ENCODE peak calls at places on chromosomes 4 and X, in seven cellular contexts. J is PC-3, Z is right lobe of liver, P is aorta, V is thoracic aorta, H is fibroblast of lung, L is heart right ventricle. Y is an unnamed sample.

GRCh38 chrX:13215729-13216128 is 104.1 kb downstream of the ATXN3L start:
- DNase-seq in Z (no peak), P (no peak), J (peak), H (peak), L (no peak), V (no peak), Y (no peak)

GRCh38 chrX:132592880-132593279 is 104.0 kb upstream of the MBNL3 start:
- DNase-seq in J (no peak), P (no peak), H (no peak), Z (no peak), V (no peak), L (no peak), Y (no peak)

GRCh38 chrX:85113746-85114145 is 110.1 kb downstream of the APOOL start:
- DNase-seq in L (no peak), J (no peak), Z (no peak), H (no peak), P (no peak), V (no peak), Y (no peak)

GRCh38 chrX:56812515-56813105 is 83.6 kb downstream of the NBDY start:
- DNase-seq in V (no peak), H (no peak), J (no peak), Z (no peak), P (no peak), L (no peak), Y (no peak)

GRCh38 chr4:10054571-10055041 is 33.3 kb upstream of the SLC2A9 start:
- DNase-seq in L (no peak), J (no peak), Z (no peak), P (no peak), H (peak), V (no peak), Y (no peak)

GRCh38 chrX:140524556-140524955 is 19.7 kb upstream of the SOX3 start:
- DNase-seq in J (peak), V (no peak), H (peak), P (no peak), Z (no peak), L (no peak), Y (no peak)

GRCh38 chr4:128917781-128918180 is 108.3 kb downstream of the JADE1 start:
- DNase-seq in J (no peak), L (no peak), H (no peak), V (no peak), P (no peak), Z (no peak), Y (no peak)

GRCh38 chr4:152614337-152614736 is 65.5 kb downstream of the TMEM154 start:
- DNase-seq in Z (no peak), P (no peak), J (peak), V (no peak), L (no peak), H (no peak), Y (no peak)

GRCh38 chrX:21745756-21746155 is 12.2 kb downstream of the SMPX start:
- DNase-seq in H (no peak), J (peak), P (no peak), V (no peak), Z (peak), L (peak), Y (no peak)

GRCh38 chrX:154020500-154021115 is 906 bp upstream of the IRAK1 start:
- DNase-seq in V (no peak), L (no peak), P (no peak), J (no peak), Z (no peak), H (no peak), Y (no peak)

GRCh38 chrX:49309401-49309981 is 6.0 kb downstream of the GAGE10 start:
- DNase-seq in L (no peak), V (no peak), J (peak), P (no peak), H (peak), Z (no peak), Y (no peak)

GRCh38 chr4:26861434-26862186 is 969 bp downstream of the STIM2 start:
- DNase-seq in J (peak), L (peak), Z (peak), H (peak), V (no peak), P (peak), Y (peak)

GRCh38 chrX:106894392-106894909 is 8.7 kb downstream of the RIPPLY1 start:
- DNase-seq in V (no peak), Z (peak), J (peak), L (peak), P (no peak), H (peak), Y (no peak)

GRCh38 chr4:17120761-17121160 is 222.3 kb upstream of the LDB2 start:
- DNase-seq in V (no peak), H (no peak), J (no peak), Z (no peak), P (no peak), L (no peak), Y (no peak)

GRCh38 chrX:40912576-40912975 is 172.7 kb upstream of the USP9X start:
- DNase-seq in L (no peak), Z (no peak), V (no peak), J (peak), H (no peak), P (no peak), Y (no peak)

GRCh38 chr4:119559044-119559647 is 69.5 kb downstream of the PDE5A start:
- DNase-seq in J (peak), H (peak), P (no peak), L (no peak), V (no peak), Z (no peak), Y (no peak)

GRCh38 chrX:148902581-148902980 is 402.2 kb downstream of the AFF2 start:
- DNase-seq in J (no peak), H (no peak), V (no peak), L (no peak), Z (no peak), P (no peak), Y (no peak)

GRCh38 chr4:14787894-14788293 is 214.4 kb upstream of the CPEB2 start:
- DNase-seq in Z (no peak), L (no peak), J (peak), H (peak), P (no peak), V (no peak), Y (no peak)

GRCh38 chrX:152904151-152905080 is 6.5 kb downstream of the ZNF185 start:
- DNase-seq in P (peak), L (peak), J (peak), V (no peak), H (peak), Z (peak), Y (no peak)

GRCh38 chr4:12861422-12861821 is 622.7 kb downstream of the RAB28 start:
- DNase-seq in P (no peak), L (no peak), Z (no peak), H (no peak), J (no peak), V (no peak), Y (no peak)

GRCh38 chr4:56787380-56787779 is 34.1 kb downstream of the SPINK2 start:
- DNase-seq in L (peak), P (no peak), Z (peak), V (no peak), H (no peak), J (no peak), Y (no peak)

GRCh38 chrX:55057691-55058249 is 17.1 kb upstream of the PAGE2B start:
- DNase-seq in J (peak), Z (no peak), L (peak), H (peak), P (no peak), V (no peak), Y (no peak)

GRCh38 chrX:10726647-10727046 is 106.3 kb upstream of the MID1 start:
- DNase-seq in Z (no peak), L (no peak), V (no peak), J (peak), P (no peak), H (peak), Y (no peak)

GRCh38 chrX:131213400-131213799 is 75.7 kb downstream of the IGSF1 start:
- DNase-seq in L (no peak), P (no peak), V (no peak), J (no peak), H (no peak), Z (no peak), Y (no peak)

DNA sequence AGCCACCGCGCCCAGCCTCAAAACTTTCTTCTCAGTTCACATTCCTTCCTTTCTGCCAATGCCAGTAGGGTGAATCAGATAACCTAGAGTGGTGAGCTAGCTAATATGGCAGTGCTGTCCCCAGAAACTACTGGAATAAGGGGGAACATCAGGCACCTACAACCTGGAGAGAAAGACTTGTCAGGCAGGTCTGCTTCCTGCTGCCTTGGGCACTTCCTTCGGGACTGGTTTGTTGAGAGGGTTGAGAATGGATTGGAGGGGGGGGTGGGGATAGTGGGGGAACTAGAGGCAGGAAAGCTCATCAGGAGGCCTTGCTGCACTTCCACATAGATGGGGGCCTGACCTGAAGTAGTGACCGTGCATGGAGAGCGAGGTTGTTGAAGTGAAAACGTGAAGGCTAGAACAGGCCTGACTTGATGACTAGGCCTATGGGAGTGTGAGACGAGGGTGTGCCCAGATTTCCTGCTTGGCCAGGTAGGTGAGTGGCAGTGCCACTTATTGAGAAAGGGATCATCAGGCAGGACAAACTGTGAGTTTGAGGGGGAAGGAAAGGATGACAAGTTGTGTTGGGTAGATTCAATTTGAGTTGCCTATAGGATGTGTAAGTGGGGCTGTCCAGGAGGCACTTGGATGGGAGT is 33.4 kb downstream of the SLC25A5 start:
- DNase-seq in H (no peak), P (peak), V (no peak), Z (no peak), J (peak), L (no peak), Y (peak)
- H3K27ac ChIP-seq in H (no peak), P (no peak), V (no peak), Z (no peak), J (peak), L (no peak), Y (peak)

GRCh38 chrX:65697173-65697572 is 29.7 kb downstream of the MSN start:
- DNase-seq in P (no peak), Z (no peak), L (no peak), H (peak), J (no peak), V (no peak), Y (no peak)

GRCh38 chrX:65702956-65703355 is 35.5 kb downstream of the MSN start:
- DNase-seq in H (no peak), L (no peak), Z (no peak), P (no peak), V (no peak), J (no peak), Y (no peak)

GRCh38 chrX:65695849-65696248 is 28.4 kb downstream of the MSN start:
- DNase-seq in V (no peak), J (no peak), L (no peak), Z (no peak), P (no peak), H (no peak), Y (no peak)

GRCh38 chrX:65696613-65697012 is 29.2 kb downstream of the MSN start:
- DNase-seq in V (no peak), Z (no peak), H (peak), P (no peak), J (no peak), L (no peak), Y (no peak)

GRCh38 chrX:65697915-65698796 is 30.7 kb downstream of the MSN start:
- DNase-seq in L (peak), P (no peak), H (peak), Z (peak), J (no peak), V (no peak), Y (no peak)
- H3K4me3 ChIP-seq in L (no peak), P (no peak), H (no peak), Z (no peak), J (no peak), V (no peak), Y (no peak)

DNA sequence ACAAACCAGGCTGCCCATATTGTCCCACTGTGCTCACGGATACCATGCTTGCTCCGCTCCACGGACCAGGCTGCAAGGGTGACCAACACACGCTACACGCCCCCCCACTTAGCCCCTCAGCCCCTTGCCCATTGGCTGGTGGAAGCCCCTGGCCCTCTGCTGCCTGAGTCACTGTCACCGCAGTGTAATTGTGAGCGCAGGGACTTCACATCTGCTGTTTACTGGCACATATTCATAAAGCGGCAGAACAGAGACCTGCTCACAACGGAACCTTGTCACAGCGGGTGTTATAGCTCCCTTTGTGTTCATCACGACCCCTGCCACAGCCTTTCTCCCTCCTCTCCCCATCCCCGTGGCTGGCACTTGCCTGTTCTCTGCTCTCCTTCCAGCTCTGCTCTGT is 83.7 kb downstream of the PSAPL1 start:
- DNase-seq in J (no peak), Z (no peak), P (no peak), V (no peak), L (no peak), H (no peak), Y (no peak)
- H3K27ac ChIP-seq in J (no peak), Z (no peak), P (no peak), V (no peak), L (no peak), H (no peak), Y (no peak)

GRCh38 chr4:39626261-39626660 is 12.4 kb downstream of the SMIM14 start:
- DNase-seq in V (no peak), L (no peak), Z (no peak), J (no peak), H (no peak), P (no peak), Y (no peak)
- H3K4me3 ChIP-seq in V (no peak), L (no peak), Z (no peak), J (no peak), H (no peak), P (no peak), Y (no peak)